ENCODE peak calls at places on chromosomes 7 and 10, in eight cellular contexts. One of them, this sample, is unnamed.

GRCh38 chr10:70715853-70716795 is 43.8 kb downstream of the ADAMTS14 start:
- DNase-seq in AG04449: no peak
- DNase-seq in fibroblast of mammary gland: peak; percentile 78
- DNase-seq in astrocyte of the spinal cord: peak; percentile 73
- DNase-seq in neural progenitor cell: peak; percentile 50
- DNase-seq in WTC11: no peak
- DNase-seq in GM12865: no peak
- DNase-seq in hepatocyte: peak; percentile 23
- DNase-seq in this sample: no peak

GRCh38 chr7:17318146-17318545 is 19.7 kb downstream of the AHR start:
- DNase-seq in hepatocyte: no peak
- DNase-seq in astrocyte of the spinal cord: peak; percentile 53
- DNase-seq in neural progenitor cell: no peak
- DNase-seq in fibroblast of mammary gland: peak; percentile 84
- DNase-seq in AG04449: peak; percentile 45
- DNase-seq in WTC11: no peak
- DNase-seq in GM12865: no peak
- DNase-seq in this sample: peak; percentile 69

GRCh38 chr7:26489404-26489803 is 197.7 kb downstream of the SNX10 start:
- DNase-seq in fibroblast of mammary gland: no peak
- DNase-seq in GM12865: no peak
- DNase-seq in hepatocyte: no peak
- DNase-seq in neural progenitor cell: no peak
- DNase-seq in astrocyte of the spinal cord: no peak
- DNase-seq in AG04449: no peak
- DNase-seq in WTC11: no peak
- DNase-seq in this sample: no peak

GRCh38 chr7:2978403-2978802 is 65.3 kb downstream of the CARD11 start:
- DNase-seq in AG04449: no peak
- DNase-seq in fibroblast of mammary gland: no peak
- DNase-seq in hepatocyte: peak; percentile 47
- DNase-seq in GM12865: peak; percentile 95
- DNase-seq in neural progenitor cell: no peak
- DNase-seq in WTC11: peak; percentile 73
- DNase-seq in astrocyte of the spinal cord: no peak
- DNase-seq in this sample: no peak

GRCh38 chr7:42035205-42035604 is 201.8 kb downstream of the GLI3 start:
- DNase-seq in AG04449: no peak
- DNase-seq in WTC11: no peak
- DNase-seq in GM12865: no peak
- DNase-seq in fibroblast of mammary gland: peak; percentile 58
- DNase-seq in neural progenitor cell: no peak
- DNase-seq in astrocyte of the spinal cord: no peak
- DNase-seq in hepatocyte: no peak
- DNase-seq in this sample: no peak

GRCh38 chr7:43110790-43111362 is 1.6 kb upstream of the HECW1 start:
- DNase-seq in AG04449: no peak
- DNase-seq in neural progenitor cell: no peak
- DNase-seq in astrocyte of the spinal cord: no peak
- DNase-seq in hepatocyte: no peak
- DNase-seq in GM12865: peak; percentile 26
- DNase-seq in fibroblast of mammary gland: peak; percentile 32
- DNase-seq in WTC11: no peak
- DNase-seq in this sample: no peak

GRCh38 chr10:27748586-27748985 is 3.0 kb upstream of the MKX start:
- DNase-seq in astrocyte of the spinal cord: no peak
- DNase-seq in GM12865: no peak
- DNase-seq in hepatocyte: no peak
- DNase-seq in fibroblast of mammary gland: no peak
- DNase-seq in AG04449: no peak
- DNase-seq in neural progenitor cell: no peak
- DNase-seq in WTC11: no peak
- DNase-seq in this sample: no peak

GRCh38 chr7:99184468-99185225 is 23.3 kb downstream of the KPNA7 start:
- DNase-seq in WTC11: peak; percentile 38
- DNase-seq in hepatocyte: no peak
- DNase-seq in AG04449: no peak
- DNase-seq in neural progenitor cell: peak; percentile 21
- DNase-seq in astrocyte of the spinal cord: no peak
- DNase-seq in fibroblast of mammary gland: no peak
- DNase-seq in GM12865: no peak
- DNase-seq in this sample: no peak

GRCh38 chr7:84528756-84529479 is 334.3 kb upstream of the SEMA3A start:
- DNase-seq in WTC11: no peak
- DNase-seq in GM12865: no peak
- DNase-seq in fibroblast of mammary gland: no peak
- DNase-seq in AG04449: no peak
- DNase-seq in neural progenitor cell: no peak
- DNase-seq in astrocyte of the spinal cord: no peak
- DNase-seq in hepatocyte: no peak
- DNase-seq in this sample: no peak

GRCh38 chr7:14717169-14717568 is 185.4 kb downstream of the DGKB start:
- DNase-seq in GM12865: no peak
- DNase-seq in fibroblast of mammary gland: no peak
- DNase-seq in astrocyte of the spinal cord: no peak
- DNase-seq in hepatocyte: no peak
- DNase-seq in WTC11: no peak
- DNase-seq in AG04449: no peak
- DNase-seq in neural progenitor cell: no peak
- DNase-seq in this sample: no peak

GRCh38 chr7:86444245-86444644 is 199.5 kb upstream of the GRM3 start:
- DNase-seq in astrocyte of the spinal cord: no peak
- DNase-seq in WTC11: no peak
- DNase-seq in GM12865: no peak
- DNase-seq in neural progenitor cell: no peak
- DNase-seq in hepatocyte: no peak
- DNase-seq in AG04449: no peak
- DNase-seq in fibroblast of mammary gland: no peak
- DNase-seq in this sample: no peak

GRCh38 chr10:93062499-93063216 is 2.1 kb downstream of the CYP26C1 start:
- DNase-seq in WTC11: peak; percentile 70
- DNase-seq in AG04449: no peak
- DNase-seq in hepatocyte: peak; percentile 63
- DNase-seq in GM12865: peak; percentile 63
- DNase-seq in neural progenitor cell: peak; percentile 61
- DNase-seq in fibroblast of mammary gland: peak; percentile 30
- DNase-seq in astrocyte of the spinal cord: no peak
- DNase-seq in this sample: no peak

GRCh38 chr7:112076309-112076708 is 129.9 kb downstream of the DOCK4 start:
- DNase-seq in astrocyte of the spinal cord: no peak
- DNase-seq in neural progenitor cell: no peak
- DNase-seq in hepatocyte: no peak
- DNase-seq in WTC11: no peak
- DNase-seq in fibroblast of mammary gland: no peak
- DNase-seq in GM12865: no peak
- DNase-seq in AG04449: no peak
- DNase-seq in this sample: no peak

GRCh38 chr7:480531-481218 is 39.0 kb downstream of the PDGFA start:
- DNase-seq in hepatocyte: no peak
- DNase-seq in neural progenitor cell: no peak
- DNase-seq in astrocyte of the spinal cord: no peak
- DNase-seq in AG04449: no peak
- DNase-seq in WTC11: peak; percentile 30
- DNase-seq in GM12865: no peak
- DNase-seq in fibroblast of mammary gland: no peak
- DNase-seq in this sample: no peak

GRCh38 chr7:18958627-18959026 is 158.8 kb downstream of the TWIST1 start:
- DNase-seq in hepatocyte: no peak
- DNase-seq in fibroblast of mammary gland: peak; percentile 79
- DNase-seq in neural progenitor cell: no peak
- DNase-seq in astrocyte of the spinal cord: peak; percentile 75
- DNase-seq in AG04449: peak; percentile 63
- DNase-seq in WTC11: no peak
- DNase-seq in GM12865: no peak
- DNase-seq in this sample: no peak

DNA sequence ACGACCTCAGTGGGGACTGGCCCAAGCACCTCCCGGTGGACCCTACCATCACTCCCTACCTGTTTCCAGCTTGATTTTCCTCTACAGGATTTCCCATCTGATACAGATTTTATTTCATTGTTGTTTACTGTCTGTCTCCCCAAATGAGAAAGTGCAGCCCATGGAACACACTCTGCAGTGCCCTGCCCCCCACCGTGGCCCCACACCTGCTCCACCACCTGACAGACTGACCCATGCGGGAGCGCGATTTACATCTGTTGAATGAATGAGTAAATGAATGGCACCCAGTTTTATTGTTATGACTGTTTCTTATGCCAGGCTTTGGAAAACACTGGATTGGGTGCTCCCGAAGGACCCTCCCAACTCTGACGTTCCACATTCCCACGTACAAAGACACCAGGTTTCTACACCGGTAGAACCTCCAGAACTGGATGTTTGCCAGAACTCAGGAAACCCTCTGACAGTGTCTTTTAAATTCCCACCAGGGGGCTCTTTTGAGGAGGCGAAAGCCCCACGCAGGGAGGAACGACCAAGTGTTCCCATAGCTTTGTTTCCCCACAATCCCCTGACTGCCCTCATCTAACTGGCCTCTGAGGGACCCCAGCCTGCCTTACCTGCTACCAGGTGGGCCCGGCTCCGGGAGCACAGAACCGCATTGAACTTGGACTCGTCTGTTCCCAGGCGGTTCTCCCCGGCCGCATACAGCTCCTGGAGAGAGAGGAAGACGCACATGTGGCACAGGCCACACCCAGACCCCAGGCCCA is 29.0 kb downstream of the PLAC9 start:
- DNase-seq in WTC11: no peak
- DNase-seq in hepatocyte: no peak
- DNase-seq in GM12865: no peak
- DNase-seq in astrocyte of the spinal cord: no peak
- DNase-seq in AG04449: no peak
- DNase-seq in neural progenitor cell: peak; percentile 62
- DNase-seq in fibroblast of mammary gland: no peak
- DNase-seq in this sample: no peak
- TF ChIP-seq CTCF in WTC11: peak; percentile 17
- TF ChIP-seq CTCF in hepatocyte: peak; percentile 20
- TF ChIP-seq CTCF in GM12865: peak; percentile 1
- TF ChIP-seq CTCF in astrocyte of the spinal cord: peak; percentile 37
- TF ChIP-seq CTCF in AG04449: no peak
- TF ChIP-seq CTCF in neural progenitor cell: peak; percentile 50
- TF ChIP-seq CTCF in fibroblast of mammary gland: peak; percentile 2
- TF ChIP-seq CTCF in this sample: peak; percentile 4

GRCh38 chr10:74036474-74036873 is 38.6 kb downstream of the VCL start:
- DNase-seq in neural progenitor cell: no peak
- DNase-seq in WTC11: no peak
- DNase-seq in astrocyte of the spinal cord: no peak
- DNase-seq in fibroblast of mammary gland: no peak
- DNase-seq in GM12865: no peak
- DNase-seq in hepatocyte: no peak
- DNase-seq in AG04449: no peak
- DNase-seq in this sample: no peak

GRCh38 chr10:74032900-74033655 is 35.2 kb downstream of the VCL start:
- DNase-seq in GM12865: no peak
- DNase-seq in WTC11: no peak
- DNase-seq in neural progenitor cell: no peak
- DNase-seq in fibroblast of mammary gland: no peak
- DNase-seq in astrocyte of the spinal cord: no peak
- DNase-seq in hepatocyte: no peak
- DNase-seq in AG04449: no peak
- DNase-seq in this sample: no peak

GRCh38 chr10:74033724-74034123 is 35.8 kb downstream of the VCL start:
- DNase-seq in GM12865: no peak
- DNase-seq in astrocyte of the spinal cord: no peak
- DNase-seq in hepatocyte: no peak
- DNase-seq in AG04449: no peak
- DNase-seq in WTC11: no peak
- DNase-seq in neural progenitor cell: no peak
- DNase-seq in fibroblast of mammary gland: no peak
- DNase-seq in this sample: no peak

GRCh38 chr10:74034301-74034700 is 36.4 kb downstream of the VCL start:
- DNase-seq in fibroblast of mammary gland: no peak
- DNase-seq in hepatocyte: no peak
- DNase-seq in neural progenitor cell: no peak
- DNase-seq in AG04449: no peak
- DNase-seq in WTC11: no peak
- DNase-seq in GM12865: peak; percentile 10
- DNase-seq in astrocyte of the spinal cord: no peak
- DNase-seq in this sample: no peak

DNA sequence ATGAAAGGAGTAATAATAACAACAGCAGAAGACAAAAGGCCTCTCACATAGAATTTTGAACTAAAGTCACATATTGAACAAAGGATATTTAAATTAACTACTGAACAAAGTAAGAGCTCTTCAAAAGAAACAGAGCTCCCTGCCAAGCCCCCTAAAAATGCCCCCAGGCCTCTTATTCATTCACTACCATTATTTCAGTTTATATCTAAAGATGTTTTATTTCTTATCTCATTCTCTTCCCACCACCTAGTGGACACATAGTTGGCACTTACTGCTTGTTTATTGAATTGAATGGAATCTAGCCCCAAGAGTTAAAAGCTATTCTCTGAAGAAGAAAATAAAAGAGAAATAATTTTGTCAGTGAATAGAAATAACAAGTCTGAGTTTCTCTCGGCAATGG is 37.4 kb downstream of the VCL start:
- DNase-seq in neural progenitor cell: no peak
- DNase-seq in hepatocyte: no peak
- DNase-seq in AG04449: no peak
- DNase-seq in fibroblast of mammary gland: no peak
- DNase-seq in GM12865: no peak
- DNase-seq in WTC11: no peak
- DNase-seq in astrocyte of the spinal cord: no peak
- DNase-seq in this sample: no peak
- TF ChIP-seq CTCF in neural progenitor cell: peak; percentile 31
- TF ChIP-seq CTCF in hepatocyte: peak; percentile 12
- TF ChIP-seq CTCF in AG04449: no peak
- TF ChIP-seq CTCF in fibroblast of mammary gland: peak; percentile 38
- TF ChIP-seq CTCF in GM12865: no peak
- TF ChIP-seq CTCF in WTC11: no peak
- TF ChIP-seq CTCF in astrocyte of the spinal cord: peak; percentile 37
- TF ChIP-seq CTCF in this sample: peak; percentile 17

GRCh38 chr7:70506463-70506862 is 625.5 kb upstream of the GALNT17 start:
- DNase-seq in WTC11: peak; percentile 42
- DNase-seq in GM12865: peak; percentile 23
- DNase-seq in hepatocyte: peak; percentile 53
- DNase-seq in AG04449: no peak
- DNase-seq in astrocyte of the spinal cord: no peak
- DNase-seq in neural progenitor cell: peak; percentile 58
- DNase-seq in fibroblast of mammary gland: peak; percentile 20
- DNase-seq in this sample: no peak
- TF ChIP-seq CTCF in WTC11: no peak
- TF ChIP-seq CTCF in GM12865: peak; percentile 25
- TF ChIP-seq CTCF in hepatocyte: peak; percentile 41
- TF ChIP-seq CTCF in AG04449: no peak
- TF ChIP-seq CTCF in astrocyte of the spinal cord: no peak
- TF ChIP-seq CTCF in neural progenitor cell: peak; percentile 62
- TF ChIP-seq CTCF in fibroblast of mammary gland: peak; percentile 19
- TF ChIP-seq CTCF in this sample: peak; percentile 5

DNA sequence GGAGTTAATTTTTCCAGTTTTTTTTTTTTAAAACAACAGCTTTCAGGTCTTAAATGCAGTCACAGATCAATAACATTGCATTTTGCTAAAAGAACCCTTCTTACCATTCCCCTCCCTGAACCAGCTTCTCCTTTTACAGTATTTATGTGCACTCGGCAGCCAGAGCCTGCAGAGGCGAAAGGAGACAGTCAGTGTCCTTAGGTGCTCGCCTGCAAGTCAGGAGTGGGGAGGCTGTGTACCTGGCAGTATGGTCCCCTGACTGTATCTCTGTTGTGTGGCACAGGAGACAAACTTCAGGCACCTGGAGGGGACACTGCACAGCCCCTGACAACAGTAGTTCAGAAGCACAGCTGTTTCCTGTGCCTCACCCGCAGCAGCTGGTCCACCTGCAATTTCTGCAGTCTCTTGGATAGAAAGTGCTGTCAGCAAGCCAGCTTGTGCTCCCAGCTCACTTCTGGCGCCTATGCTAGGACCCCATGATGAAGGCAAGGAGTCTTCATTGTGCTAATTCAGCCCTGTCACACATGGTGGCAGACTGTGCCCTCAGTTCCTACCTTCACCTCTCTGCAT is 73.4 kb upstream of the LAMB4 start:
- DNase-seq in hepatocyte: no peak
- DNase-seq in astrocyte of the spinal cord: no peak
- DNase-seq in GM12865: peak; percentile 65
- DNase-seq in neural progenitor cell: no peak
- DNase-seq in WTC11: no peak
- DNase-seq in fibroblast of mammary gland: no peak
- DNase-seq in AG04449: no peak
- DNase-seq in this sample: no peak
- TF ChIP-seq CTCF in hepatocyte: no peak
- TF ChIP-seq CTCF in astrocyte of the spinal cord: no peak
- TF ChIP-seq CTCF in GM12865: no peak
- TF ChIP-seq CTCF in neural progenitor cell: no peak
- TF ChIP-seq CTCF in WTC11: no peak
- TF ChIP-seq CTCF in fibroblast of mammary gland: no peak
- TF ChIP-seq CTCF in AG04449: no peak
- TF ChIP-seq CTCF in this sample: no peak